ENCODE peak calls at places on chromosomes 12 and 14, in nine cellular contexts. U is CD4-positive, alpha-beta T cell; D is Jurkat, Clone E6-1; S is CD4-positive, CD25-positive, alpha-beta regulatory T cell; V is neural progenitor cell; O is stimulated activated CD8-positive, alpha-beta memory T cell treated with anti-CD3 and anti-CD28 coated beads, Interleukin-15, amount 100 ng/mL, for 4 hours; E is activated T-helper 2 cell treated with anti-CD3 and anti-CD28 coated beads, Interferon-gamma antibody, Interleukin-2, Interleukin-4, amounts not matched to agents 10 μg/mL and 5 μg/mL and 100 μg/mL, durations not matched to agents 14 hours and 24 hours and 36 hours; Q is GDM1; B is stimulated activated effector memory CD8-positive, alpha-beta T cell treated with anti-CD3 and anti-CD28 coated beads, Interleukin-12 subunit alpha, Interleukin-12 subunit beta, amount 100 ng/mL, for 72 hours. K is an unnamed sample.
A peak's percentile ranks its signal among the peaks of the same experiment; 100 is the strongest.

GRCh38 chr12:27873010-27873409 is 93.0 kb upstream of the MANSC4 start:
- DNase-seq in B (no peak), S (no peak), E (no peak), O (no peak), Q (no peak), V (no peak), U (no peak), D (no peak), K (no peak)

GRCh38 chr14:93231129-93231979 is 24.3 kb downstream of the UBR7 start:
- DNase-seq in B (no peak), D (no peak), Q (no peak), E (no peak), U (no peak), O (no peak), S (no peak), V (no peak), K (peak; percentile 43)

GRCh38 chr12:124654666-124655316 is 87.4 kb upstream of the NCOR2 start:
- DNase-seq in S (no peak), V (no peak), Q (no peak), O (no peak), E (no peak), D (no peak), B (no peak), U (no peak), K (no peak)

GRCh38 chr14:61188196-61188595 is 92.9 kb downstream of the TMEM30B start:
- DNase-seq in E (no peak), S (peak; percentile 52), O (no peak), D (no peak), B (no peak), V (peak; percentile 21), U (no peak), Q (no peak), K (peak; percentile 51)

GRCh38 chr14:99524091-99524661 is 43.0 kb downstream of the CCNK start:
- DNase-seq in O (no peak), S (no peak), B (no peak), D (no peak), E (no peak), V (no peak), U (no peak), Q (no peak), K (no peak)

GRCh38 chr14:31420013-31420318 is 384 bp downstream of the HEATR5A start:
- DNase-seq in S (no peak), D (no peak), Q (no peak), U (peak; percentile 9), O (no peak), V (peak; percentile 86), E (peak; percentile 12), B (peak; percentile 58), K (no peak)

GRCh38 chr14:99968156-99968920 is 96.9 kb upstream of the EVL start:
- DNase-seq in S (no peak), O (no peak), E (no peak), U (no peak), D (no peak), Q (no peak), B (no peak), V (no peak), K (peak; percentile 63)

GRCh38 chr12:118436002-118436724 is 59.8 kb downstream of the SUDS3 start:
- DNase-seq in V (peak; percentile 71), U (no peak), D (peak; percentile 32), Q (no peak), S (no peak), E (no peak), O (no peak), B (no peak), K (peak; percentile 8)

GRCh38 chr12:65655074-65655493 is 169.2 kb upstream of the HMGA2 start:
- DNase-seq in S (no peak), D (no peak), B (no peak), Q (no peak), O (no peak), U (no peak), V (no peak), E (no peak), K (peak; percentile 82)

GRCh38 chr12:530308-530707 is 70.6 kb downstream of the B4GALNT3 start:
- DNase-seq in V (no peak), D (no peak), U (no peak), S (no peak), Q (no peak), O (no peak), B (no peak), E (no peak), K (no peak)

GRCh38 chr12:119020377-119021360 is 39.3 kb downstream of the SRRM4 start:
- DNase-seq in V (peak; percentile 88), O (no peak), B (no peak), D (peak; percentile 9), S (no peak), E (no peak), U (no peak), Q (no peak), K (no peak)

GRCh38 chr12:54977155-54977554 is 7.4 kb downstream of the TESPA1 start:
- DNase-seq in O (no peak), U (no peak), V (no peak), D (no peak), E (no peak), B (no peak), S (no peak), Q (no peak), K (peak; percentile 75)

GRCh38 chr12:130680451-130680990 is 35.6 kb downstream of the RIMBP2 start:
- DNase-seq in S (no peak), D (no peak), O (no peak), E (no peak), U (no peak), B (no peak), Q (no peak), V (no peak), K (no peak)

GRCh38 chr12:64603183-64603841 is 7.0 kb upstream of the RASSF3 start:
- DNase-seq in D (no peak), B (no peak), U (no peak), Q (no peak), O (no peak), S (no peak), V (no peak), E (no peak), K (no peak)

GRCh38 chr14:75295491-75296338 is 17.1 kb downstream of the FOS start:
- DNase-seq in O (no peak), E (peak; percentile 67), S (peak; percentile 74), U (peak; percentile 71), B (peak; percentile 88), Q (peak; percentile 59), D (peak; percentile 52), V (peak; percentile 92), K (peak; percentile 81)

GRCh38 chr12:71871116-71871515 is 31.6 kb downstream of the TBC1D15 start:
- DNase-seq in B (no peak), S (no peak), V (no peak), O (no peak), E (no peak), U (no peak), D (no peak), Q (no peak), K (peak; percentile 64)

GRCh38 chr12:51923506-51924365 is 16.4 kb downstream of the ACVRL1 start:
- DNase-seq in B (peak; percentile 71), Q (no peak), O (peak; percentile 19), U (peak; percentile 27), E (peak; percentile 28), D (no peak), V (peak; percentile 72), S (peak; percentile 23), K (peak; percentile 48)

GRCh38 chr14:99779751-99780150 is 13.5 kb upstream of the EML1 start:
- DNase-seq in B (no peak), O (no peak), V (no peak), S (no peak), E (no peak), Q (no peak), U (no peak), D (no peak), K (peak; percentile 86)

GRCh38 chr12:26853303-26854027 is 20.5 kb upstream of the ITPR2 start:
- DNase-seq in Q (peak; percentile 48), O (peak; percentile 18), U (peak; percentile 56), E (peak; percentile 53), B (peak; percentile 74), D (peak; percentile 79), V (peak; percentile 67), S (peak; percentile 81), K (peak; percentile 72)

GRCh38 chr14:76929927-76930326 is 98.6 kb downstream of the IRF2BPL start:
- DNase-seq in U (peak; percentile 85), D (peak; percentile 88), V (no peak), E (peak; percentile 65), O (no peak), Q (peak; percentile 81), B (peak; percentile 62), S (peak; percentile 87), K (no peak)

GRCh38 chr12:111448831-111449790 is 43.4 kb downstream of the SH2B3 start:
- DNase-seq in D (no peak), U (no peak), V (no peak), O (no peak), Q (no peak), S (no peak), B (peak; percentile 46), E (peak; percentile 5), K (no peak)

GRCh38 chr14:23483216-23483854 is 13.8 kb downstream of the NGDN start:
- DNase-seq in V (peak; percentile 87), Q (no peak), S (peak; percentile 15), E (no peak), O (no peak), U (no peak), B (no peak), D (no peak), K (peak; percentile 23)

GRCh38 chr12:73390256-73390655 is 1118.1 kb downstream of the TRHDE start:
- DNase-seq in U (no peak), E (no peak), O (no peak), Q (no peak), D (no peak), V (no peak), S (no peak), B (no peak), K (no peak)